ENCODE peak calls at places on chromosomes 5 and 9, in four cellular contexts. S is A549, G is K562, P is GM12878. F is an unnamed sample.

GRCh38 chr9:69452110-69452780 is 127.2 kb downstream of the ENTREP1 start:
- DNase-seq in G (no peak), P (no peak), S (no peak), F (no peak)

GRCh38 chr5:40688127-40688756 is 8.5 kb downstream of the PTGER4 start:
- DNase-seq in P (peak), G (peak), S (peak), F (peak)

GRCh38 chr5:108661590-108662219 is 86.0 kb upstream of the FER start:
- DNase-seq in G (no peak), P (no peak), S (no peak), F (peak)

GRCh38 chr5:68240196-68240595 is 24.6 kb downstream of the PIK3R1 start:
- DNase-seq in G (no peak), P (no peak), S (no peak), F (no peak)

GRCh38 chr9:86639899-86640379 is 285.7 kb upstream of the TUT7 start:
- DNase-seq in S (no peak), P (no peak), G (no peak), F (no peak)

GRCh38 chr5:98414938-98415337 is 358.5 kb upstream of the RGMB start:
- DNase-seq in S (no peak), P (no peak), G (no peak), F (peak)

GRCh38 chr5:68255305-68256130 is 40.0 kb downstream of the PIK3R1 start:
- DNase-seq in S (no peak), P (no peak), G (no peak), F (no peak)

GRCh38 chr5:127898551-127899213 is 184.9 kb upstream of the SLC12A2 start:
- DNase-seq in P (no peak), S (no peak), G (no peak), F (peak)

GRCh38 chr9:78756813-78757510 is 460.0 kb downstream of the PSAT1 start:
- DNase-seq in S (no peak), G (no peak), P (peak), F (no peak)

GRCh38 chr9:3502560-3503398 is 23.0 kb downstream of the RFX3 start:
- DNase-seq in P (no peak), G (no peak), S (no peak), F (peak)

GRCh38 chr5:180799902-180800801 is 2.5 kb downstream of the MGAT1 start:
- DNase-seq in G (no peak), S (no peak), P (no peak), F (peak)

GRCh38 chr9:136016221-136016881 is 55.2 kb upstream of the UBAC1 start:
- DNase-seq in P (no peak), G (no peak), S (no peak), F (no peak)

GRCh38 chr5:172065431-172066065 is 59.1 kb upstream of the FBXW11 start:
- DNase-seq in S (no peak), G (no peak), P (no peak), F (peak)

GRCh38 chr5:150729859-150730258 is 29.0 kb downstream of the DCTN4 start:
- DNase-seq in S (no peak), G (no peak), P (no peak), F (peak)

GRCh38 chr9:78811562-78812276 is 514.8 kb downstream of the PSAT1 start:
- DNase-seq in P (no peak), G (no peak), S (no peak), F (peak)

GRCh38 chr9:127133739-127134167 is 11.3 kb upstream of the ANGPTL2 start:
- DNase-seq in P (no peak), S (no peak), G (no peak), F (peak)

GRCh38 chr5:14217587-14217986 is 74.4 kb downstream of the TRIO start:
- DNase-seq in G (no peak), P (no peak), S (no peak), F (no peak)

GRCh38 chr5:145619806-145620205 is 215.3 kb downstream of the PRELID2 start:
- DNase-seq in S (no peak), G (no peak), P (no peak), F (peak)

GRCh38 chr9:110427497-110428104 is 89.9 kb upstream of the TXNDC8 start:
- DNase-seq in S (peak), P (no peak), G (peak), F (peak)

DNA sequence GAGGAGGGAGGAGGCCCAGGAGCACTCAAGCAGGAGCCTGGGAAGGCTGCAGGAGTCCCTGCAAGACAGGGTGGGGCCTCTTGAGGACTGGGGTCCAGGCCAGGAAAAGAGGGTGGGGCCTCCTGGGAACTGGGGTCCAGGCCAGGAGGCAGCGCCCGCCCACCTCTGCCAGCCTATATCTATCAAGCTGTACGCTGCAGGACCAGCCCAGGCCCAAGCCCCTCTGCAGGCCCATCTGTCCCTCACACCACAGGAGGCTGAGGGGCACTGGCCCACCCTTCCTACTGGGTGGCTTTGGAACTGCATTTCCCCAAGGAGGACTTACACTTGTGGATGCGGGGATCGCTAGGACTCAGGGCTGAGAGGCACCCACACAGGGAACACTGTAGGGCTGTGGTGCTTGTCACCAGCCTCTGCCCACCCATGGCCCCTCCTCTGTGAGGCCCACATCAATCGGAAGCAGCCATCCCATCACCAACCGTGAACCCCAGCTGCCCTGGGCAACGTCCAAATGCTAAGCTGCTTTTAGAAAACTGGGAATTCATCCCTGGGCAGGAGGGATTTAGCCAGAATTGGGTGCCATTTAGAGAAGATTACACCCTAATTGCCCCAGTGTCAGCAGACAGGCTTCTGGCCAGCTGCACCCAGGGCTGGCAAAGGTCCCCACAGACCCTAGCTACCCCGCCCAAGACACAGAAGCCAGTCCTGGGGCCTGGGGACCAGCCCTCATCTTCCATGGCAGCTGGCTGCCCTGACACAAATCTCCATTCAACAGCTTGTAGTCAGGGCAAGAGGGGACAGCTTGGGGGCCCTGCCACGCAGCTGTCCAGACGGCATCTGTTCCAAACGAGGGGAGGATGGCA is 15.3 kb downstream of the BICD2 start:
- DNase-seq in G (no peak), S (no peak), P (no peak), F (no peak)
- TF ChIP-seq ELK1 in G (no peak), S (no peak), P (no peak), F (no peak)

GRCh38 chr5:147483197-147483790 is 26.6 kb downstream of the DPYSL3 start:
- DNase-seq in P (no peak), G (no peak), S (no peak), F (peak)
- TF ChIP-seq ELK1 in P (no peak), G (no peak), S (no peak), F (no peak)

GRCh38 chr9:35907732-35908483 is 1.4 kb upstream of the SPAAR start:
- DNase-seq in G (no peak), P (no peak), S (peak), F (peak)

GRCh38 chr9:35910613-35911488 is 1.6 kb downstream of the SPAAR start:
- DNase-seq in P (no peak), S (peak), G (peak), F (peak)

GRCh38 chr9:35908484-35909125 is 685 bp upstream of the SPAAR start:
- DNase-seq in P (no peak), S (no peak), G (no peak), F (peak)

GRCh38 chr9:35909687-35910612 is 660 bp downstream of the SPAAR start:
- DNase-seq in P (no peak), G (no peak), S (no peak), F (no peak)

DNA sequence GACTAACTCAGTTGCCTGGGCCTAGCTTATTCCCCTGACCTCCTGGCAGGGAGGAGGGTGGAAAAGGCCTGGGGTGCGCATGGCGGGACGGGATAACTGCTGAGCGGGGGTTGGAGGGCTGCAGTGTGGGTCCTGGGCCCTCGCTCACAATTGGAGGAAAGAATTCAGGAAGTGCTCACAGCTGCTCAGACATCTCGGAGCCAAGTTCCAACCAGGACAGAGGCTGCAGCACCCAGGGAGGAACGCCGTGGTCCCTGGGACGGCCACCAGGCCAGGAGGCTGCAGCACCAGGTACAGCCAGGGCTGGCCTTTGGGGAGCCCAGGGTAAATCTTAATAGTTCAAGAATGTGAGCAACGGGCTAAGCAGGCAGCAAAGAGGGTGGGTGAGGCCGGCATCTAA is at the start of gene SPAAR:
- DNase-seq in S (no peak), G (no peak), P (no peak), F (no peak)
- TF ChIP-seq ELK1 in S (no peak), G (no peak), P (no peak), F (no peak)

DNA sequence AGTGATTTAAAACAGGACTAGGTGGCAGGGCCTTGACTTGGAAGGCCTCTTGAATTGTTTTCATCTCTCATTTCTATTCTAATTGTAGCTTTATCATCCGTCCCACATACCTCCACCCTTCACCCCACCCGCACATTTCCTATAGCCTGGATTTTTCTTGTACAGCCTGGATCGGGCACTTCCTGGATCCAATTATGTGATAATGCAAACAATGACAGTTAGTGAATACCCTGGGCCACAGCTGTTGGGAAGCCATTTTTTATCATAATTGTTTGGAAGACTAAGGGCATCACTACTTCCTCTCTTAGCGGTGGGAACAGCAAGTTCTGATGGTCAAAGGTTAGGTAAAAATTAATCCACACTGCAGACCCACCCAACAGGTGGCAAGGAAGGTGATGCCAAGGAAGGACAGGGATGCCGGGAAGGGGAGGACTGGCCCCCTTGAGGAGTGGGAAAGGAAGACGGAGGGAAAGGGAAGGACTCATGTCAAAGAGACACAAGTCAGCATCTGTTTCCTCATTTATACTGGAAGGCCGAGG is 183.8 kb downstream of the SAXO1 start:
- DNase-seq in S (no peak), G (no peak), P (no peak), F (no peak)
- TF ChIP-seq ELK1 in S (no peak), G (no peak), P (no peak), F (no peak)

F was measured in IMR-90.